ENCODE peak calls at places on chromosomes 2 and 18, in four cellular contexts. One of them, this sample, is unnamed.

GRCh38 chr18:51655327-51655698 is 457.8 kb upstream of the MEX3C start:
- DNase-seq in fibroblast of lung: no peak
- DNase-seq in stimulated activated CD8-positive, alpha-beta memory T cell treated with anti-CD3 and anti-CD28 coated beads, Interleukin-7, amount 100 ng/mL, for 24 hours: no peak
- DNase-seq in CD4-positive, alpha-beta T cell: no peak
- DNase-seq in this sample: peak; percentile 60

GRCh38 chr18:48640566-48641270 is 101.9 kb downstream of the CTIF start:
- DNase-seq in CD4-positive, alpha-beta T cell: no peak
- DNase-seq in fibroblast of lung: peak; percentile 27
- DNase-seq in stimulated activated CD8-positive, alpha-beta memory T cell treated with anti-CD3 and anti-CD28 coated beads, Interleukin-7, amount 100 ng/mL, for 24 hours: no peak
- DNase-seq in this sample: peak; percentile 25

GRCh38 chr2:100242891-100243670 is 79.2 kb downstream of the LONRF2 start:
- DNase-seq in CD4-positive, alpha-beta T cell: peak; percentile 29
- DNase-seq in fibroblast of lung: peak; percentile 44
- DNase-seq in stimulated activated CD8-positive, alpha-beta memory T cell treated with anti-CD3 and anti-CD28 coated beads, Interleukin-7, amount 100 ng/mL, for 24 hours: peak; percentile 14
- DNase-seq in this sample: peak; percentile 39

GRCh38 chr18:46481048-46481846 is 175.8 kb downstream of the LOXHD1 start:
- DNase-seq in CD4-positive, alpha-beta T cell: peak; percentile 49
- DNase-seq in stimulated activated CD8-positive, alpha-beta memory T cell treated with anti-CD3 and anti-CD28 coated beads, Interleukin-7, amount 100 ng/mL, for 24 hours: peak; percentile 16
- DNase-seq in fibroblast of lung: peak; percentile 39
- DNase-seq in this sample: peak; percentile 23

GRCh38 chr2:80001704-80002103 is 302.8 kb downstream of the LRRTM1 start:
- DNase-seq in CD4-positive, alpha-beta T cell: no peak
- DNase-seq in fibroblast of lung: peak; percentile 64
- DNase-seq in stimulated activated CD8-positive, alpha-beta memory T cell treated with anti-CD3 and anti-CD28 coated beads, Interleukin-7, amount 100 ng/mL, for 24 hours: no peak
- DNase-seq in this sample: no peak

GRCh38 chr2:71498261-71498701 is 44.9 kb downstream of the DYSF start:
- DNase-seq in CD4-positive, alpha-beta T cell: no peak
- DNase-seq in stimulated activated CD8-positive, alpha-beta memory T cell treated with anti-CD3 and anti-CD28 coated beads, Interleukin-7, amount 100 ng/mL, for 24 hours: no peak
- DNase-seq in fibroblast of lung: peak; percentile 98
- DNase-seq in this sample: no peak

GRCh38 chr2:102618452-102619413 is 620 bp upstream of the SLC9A2 start:
- DNase-seq in fibroblast of lung: peak; percentile 15
- DNase-seq in stimulated activated CD8-positive, alpha-beta memory T cell treated with anti-CD3 and anti-CD28 coated beads, Interleukin-7, amount 100 ng/mL, for 24 hours: no peak
- DNase-seq in CD4-positive, alpha-beta T cell: no peak
- DNase-seq in this sample: no peak

GRCh38 chr2:199471443-199472057 is 13.8 kb upstream of the SATB2 start:
- DNase-seq in stimulated activated CD8-positive, alpha-beta memory T cell treated with anti-CD3 and anti-CD28 coated beads, Interleukin-7, amount 100 ng/mL, for 24 hours: no peak
- DNase-seq in CD4-positive, alpha-beta T cell: no peak
- DNase-seq in fibroblast of lung: peak; percentile 57
- DNase-seq in this sample: peak; percentile 76

GRCh38 chr2:127652786-127653357 is 6.9 kb downstream of the GPR17 start:
- DNase-seq in fibroblast of lung: no peak
- DNase-seq in stimulated activated CD8-positive, alpha-beta memory T cell treated with anti-CD3 and anti-CD28 coated beads, Interleukin-7, amount 100 ng/mL, for 24 hours: no peak
- DNase-seq in CD4-positive, alpha-beta T cell: no peak
- DNase-seq in this sample: no peak

GRCh38 chr2:237473474-237474453 is 13.3 kb upstream of the MLPH start:
- DNase-seq in CD4-positive, alpha-beta T cell: no peak
- DNase-seq in fibroblast of lung: peak; percentile 90
- DNase-seq in stimulated activated CD8-positive, alpha-beta memory T cell treated with anti-CD3 and anti-CD28 coated beads, Interleukin-7, amount 100 ng/mL, for 24 hours: no peak
- DNase-seq in this sample: no peak

GRCh38 chr18:59239627-59240026 is 19.7 kb downstream of the GRP start:
- DNase-seq in fibroblast of lung: no peak
- DNase-seq in stimulated activated CD8-positive, alpha-beta memory T cell treated with anti-CD3 and anti-CD28 coated beads, Interleukin-7, amount 100 ng/mL, for 24 hours: no peak
- DNase-seq in CD4-positive, alpha-beta T cell: no peak
- DNase-seq in this sample: no peak

GRCh38 chr18:12376034-12376717 is 851 bp downstream of the AFG3L2 start:
- DNase-seq in CD4-positive, alpha-beta T cell: no peak
- DNase-seq in fibroblast of lung: no peak
- DNase-seq in stimulated activated CD8-positive, alpha-beta memory T cell treated with anti-CD3 and anti-CD28 coated beads, Interleukin-7, amount 100 ng/mL, for 24 hours: no peak
- DNase-seq in this sample: no peak

GRCh38 chr2:138421971-138422335 is 79.6 kb upstream of the SPOPL start:
- DNase-seq in stimulated activated CD8-positive, alpha-beta memory T cell treated with anti-CD3 and anti-CD28 coated beads, Interleukin-7, amount 100 ng/mL, for 24 hours: no peak
- DNase-seq in CD4-positive, alpha-beta T cell: no peak
- DNase-seq in fibroblast of lung: peak; percentile 90
- DNase-seq in this sample: no peak

GRCh38 chr2:15931514-15931870 is 8.9 kb upstream of the MYCN start:
- DNase-seq in stimulated activated CD8-positive, alpha-beta memory T cell treated with anti-CD3 and anti-CD28 coated beads, Interleukin-7, amount 100 ng/mL, for 24 hours: no peak
- DNase-seq in fibroblast of lung: no peak
- DNase-seq in CD4-positive, alpha-beta T cell: no peak
- DNase-seq in this sample: no peak

GRCh38 chr2:107374261-107374660 is 452.4 kb upstream of the RGPD4 start:
- DNase-seq in CD4-positive, alpha-beta T cell: no peak
- DNase-seq in fibroblast of lung: no peak
- DNase-seq in stimulated activated CD8-positive, alpha-beta memory T cell treated with anti-CD3 and anti-CD28 coated beads, Interleukin-7, amount 100 ng/mL, for 24 hours: no peak
- DNase-seq in this sample: peak; percentile 13

GRCh38 chr2:41948397-41948763 is 99.4 kb upstream of the PKDCC start:
- DNase-seq in CD4-positive, alpha-beta T cell: no peak
- DNase-seq in stimulated activated CD8-positive, alpha-beta memory T cell treated with anti-CD3 and anti-CD28 coated beads, Interleukin-7, amount 100 ng/mL, for 24 hours: no peak
- DNase-seq in fibroblast of lung: no peak
- DNase-seq in this sample: no peak

GRCh38 chr2:28293416-28293815 is 99.2 kb upstream of the FOSL2 start:
- DNase-seq in fibroblast of lung: peak; percentile 18
- DNase-seq in stimulated activated CD8-positive, alpha-beta memory T cell treated with anti-CD3 and anti-CD28 coated beads, Interleukin-7, amount 100 ng/mL, for 24 hours: no peak
- DNase-seq in CD4-positive, alpha-beta T cell: no peak
- DNase-seq in this sample: no peak

GRCh38 chr2:100136310-100136709 is 6.1 kb downstream of the AFF3 start:
- DNase-seq in CD4-positive, alpha-beta T cell: no peak
- DNase-seq in fibroblast of lung: no peak
- DNase-seq in stimulated activated CD8-positive, alpha-beta memory T cell treated with anti-CD3 and anti-CD28 coated beads, Interleukin-7, amount 100 ng/mL, for 24 hours: no peak
- DNase-seq in this sample: no peak

GRCh38 chr2:240711296-240711695 is 19.6 kb downstream of the AQP12A start:
- DNase-seq in CD4-positive, alpha-beta T cell: no peak
- DNase-seq in stimulated activated CD8-positive, alpha-beta memory T cell treated with anti-CD3 and anti-CD28 coated beads, Interleukin-7, amount 100 ng/mL, for 24 hours: no peak
- DNase-seq in fibroblast of lung: no peak
- DNase-seq in this sample: no peak

GRCh38 chr2:240431663-240432424 is 3.6 kb upstream of the GPC1 start:
- DNase-seq in fibroblast of lung: no peak
- DNase-seq in stimulated activated CD8-positive, alpha-beta memory T cell treated with anti-CD3 and anti-CD28 coated beads, Interleukin-7, amount 100 ng/mL, for 24 hours: no peak
- DNase-seq in CD4-positive, alpha-beta T cell: no peak
- DNase-seq in this sample: no peak

GRCh38 chr2:120100627-120101026 is 87.8 kb downstream of the EPB41L5 start:
- DNase-seq in stimulated activated CD8-positive, alpha-beta memory T cell treated with anti-CD3 and anti-CD28 coated beads, Interleukin-7, amount 100 ng/mL, for 24 hours: no peak
- DNase-seq in CD4-positive, alpha-beta T cell: no peak
- DNase-seq in fibroblast of lung: no peak
- DNase-seq in this sample: no peak

GRCh38 chr2:62099523-62100175 is 96.3 kb upstream of the B3GNT2 start:
- DNase-seq in CD4-positive, alpha-beta T cell: no peak
- DNase-seq in stimulated activated CD8-positive, alpha-beta memory T cell treated with anti-CD3 and anti-CD28 coated beads, Interleukin-7, amount 100 ng/mL, for 24 hours: no peak
- DNase-seq in fibroblast of lung: no peak
- DNase-seq in this sample: no peak

GRCh38 chr2:167715932-167716331 is 531.5 kb downstream of the STK39 start:
- DNase-seq in stimulated activated CD8-positive, alpha-beta memory T cell treated with anti-CD3 and anti-CD28 coated beads, Interleukin-7, amount 100 ng/mL, for 24 hours: no peak
- DNase-seq in CD4-positive, alpha-beta T cell: no peak
- DNase-seq in fibroblast of lung: no peak
- DNase-seq in this sample: no peak

GRCh38 chr2:201715459-201715858 is 17.0 kb upstream of the MPP4 start:
- DNase-seq in stimulated activated CD8-positive, alpha-beta memory T cell treated with anti-CD3 and anti-CD28 coated beads, Interleukin-7, amount 100 ng/mL, for 24 hours: no peak
- DNase-seq in CD4-positive, alpha-beta T cell: no peak
- DNase-seq in fibroblast of lung: no peak
- DNase-seq in this sample: no peak

GRCh38 chr2:217102941-217103340 is 243.1 kb upstream of the TNP1 start:
- DNase-seq in fibroblast of lung: peak; percentile 49
- DNase-seq in CD4-positive, alpha-beta T cell: no peak
- DNase-seq in stimulated activated CD8-positive, alpha-beta memory T cell treated with anti-CD3 and anti-CD28 coated beads, Interleukin-7, amount 100 ng/mL, for 24 hours: no peak
- DNase-seq in this sample: no peak

GRCh38 chr2:35538796-35539195 is 816.8 kb upstream of the CRIM1 start:
- DNase-seq in stimulated activated CD8-positive, alpha-beta memory T cell treated with anti-CD3 and anti-CD28 coated beads, Interleukin-7, amount 100 ng/mL, for 24 hours: no peak
- DNase-seq in fibroblast of lung: peak; percentile 61
- DNase-seq in CD4-positive, alpha-beta T cell: no peak
- DNase-seq in this sample: no peak

GRCh38 chr18:48345596-48345995 is 63.6 kb downstream of the ZBTB7C start:
- DNase-seq in fibroblast of lung: no peak
- DNase-seq in stimulated activated CD8-positive, alpha-beta memory T cell treated with anti-CD3 and anti-CD28 coated beads, Interleukin-7, amount 100 ng/mL, for 24 hours: no peak
- DNase-seq in CD4-positive, alpha-beta T cell: no peak
- DNase-seq in this sample: no peak

GRCh38 chr18:23703987-23704384 is 14.7 kb downstream of the LAMA3 start:
- DNase-seq in fibroblast of lung: peak; percentile 27
- DNase-seq in stimulated activated CD8-positive, alpha-beta memory T cell treated with anti-CD3 and anti-CD28 coated beads, Interleukin-7, amount 100 ng/mL, for 24 hours: no peak
- DNase-seq in CD4-positive, alpha-beta T cell: no peak
- DNase-seq in this sample: no peak

GRCh38 chr2:225615514-225615913 is 216.0 kb downstream of the NYAP2 start:
- DNase-seq in stimulated activated CD8-positive, alpha-beta memory T cell treated with anti-CD3 and anti-CD28 coated beads, Interleukin-7, amount 100 ng/mL, for 24 hours: no peak
- DNase-seq in fibroblast of lung: no peak
- DNase-seq in CD4-positive, alpha-beta T cell: no peak
- DNase-seq in this sample: no peak

GRCh38 chr2:119015849-119016248 is 73.9 kb downstream of the MARCO start:
- DNase-seq in CD4-positive, alpha-beta T cell: no peak
- DNase-seq in fibroblast of lung: no peak
- DNase-seq in stimulated activated CD8-positive, alpha-beta memory T cell treated with anti-CD3 and anti-CD28 coated beads, Interleukin-7, amount 100 ng/mL, for 24 hours: no peak
- DNase-seq in this sample: no peak

GRCh38 chr18:35756506-35757117 is 175.1 kb downstream of the GALNT1 start:
- DNase-seq in fibroblast of lung: peak; percentile 45
- DNase-seq in stimulated activated CD8-positive, alpha-beta memory T cell treated with anti-CD3 and anti-CD28 coated beads, Interleukin-7, amount 100 ng/mL, for 24 hours: no peak
- DNase-seq in CD4-positive, alpha-beta T cell: peak; percentile 41
- DNase-seq in this sample: peak; percentile 84

GRCh38 chr2:177611310-177611886 is 218.8 kb downstream of the AGPS start:
- DNase-seq in CD4-positive, alpha-beta T cell: no peak
- DNase-seq in stimulated activated CD8-positive, alpha-beta memory T cell treated with anti-CD3 and anti-CD28 coated beads, Interleukin-7, amount 100 ng/mL, for 24 hours: no peak
- DNase-seq in fibroblast of lung: no peak
- DNase-seq in this sample: no peak